ENCODE peak calls at places on chromosomes 11 and 22, in five cellular contexts. E is choroid plexus epithelial cell, B is H1, M is hepatocyte, I is cardiac fibroblast. D is an unnamed sample.
A peak's percentile ranks its signal among the peaks of the same experiment; 100 is the strongest.

GRCh38 chr11:110972640-110973039 is 260.4 kb upstream of the ARHGAP20 start:
- DNase-seq in E (peak; percentile 96), B (no peak), M (peak; percentile 51), I (peak; percentile 92), D (no peak)

GRCh38 chr11:113314065-113314388 is 356 bp upstream of the TTC12 start:
- DNase-seq in E (no peak), B (no peak), M (no peak), I (no peak), D (no peak)

GRCh38 chr11:134205729-134206128 is 18.0 kb downstream of the NCAPD3 start:
- DNase-seq in E (no peak), B (no peak), M (no peak), I (no peak), D (no peak)

GRCh38 chr22:46830001-46830715 is 67.7 kb downstream of the TBC1D22A start:
- DNase-seq in E (peak; percentile 86), B (peak; percentile 37), M (peak; percentile 27), I (peak; percentile 49), D (no peak)

GRCh38 chr22:24177456-24177855 is 3.8 kb upstream of the SUSD2 start:
- DNase-seq in E (no peak), B (no peak), M (no peak), I (no peak), D (no peak)

GRCh38 chr11:1516273-1517067 is 29.9 kb upstream of the MOB2 start:
- DNase-seq in E (peak; percentile 26), B (no peak), M (no peak), I (peak; percentile 20), D (no peak)

GRCh38 chr11:111327908-111328624 is 29.7 kb downstream of the POU2AF3 start:
- DNase-seq in E (no peak), B (no peak), M (no peak), I (no peak), D (no peak)

GRCh38 chr11:6737872-6738466 is 33.8 kb downstream of the OR2AG2 start:
- DNase-seq in E (peak; percentile 68), B (peak; percentile 47), M (peak; percentile 72), I (peak; percentile 58), D (no peak)

GRCh38 chr11:76284161-76284560 is 77.9 kb upstream of the WNT11 start:
- DNase-seq in E (no peak), B (no peak), M (no peak), I (no peak), D (no peak)

GRCh38 chr11:84720706-84721402 is 906.3 kb downstream of the DLG2 start:
- DNase-seq in E (peak; percentile 24), B (peak; percentile 77), M (peak; percentile 12), I (no peak), D (no peak)

GRCh38 chr11:3156282-3156660 is 8.8 kb downstream of the OSBPL5 start:
- DNase-seq in E (peak; percentile 27), B (no peak), M (peak; percentile 51), I (peak; percentile 46), D (no peak)

GRCh38 chr11:84249344-84250135 is 963.4 kb upstream of the CCDC90B start:
- DNase-seq in E (peak; percentile 48), B (no peak), M (no peak), I (peak; percentile 46), D (no peak)

GRCh38 chr22:47943729-47944700 is 1181.6 kb downstream of the TBC1D22A start:
- DNase-seq in E (no peak), B (no peak), M (no peak), I (no peak), D (peak; percentile 74)

GRCh38 chr11:114678125-114679036 is at the start of gene NXPE2:
- DNase-seq in E (no peak), B (no peak), M (peak; percentile 38), I (peak; percentile 17), D (no peak)

GRCh38 chr11:27405134-27405533 is 42.1 kb upstream of the CCDC34 start:
- DNase-seq in E (no peak), B (no peak), M (no peak), I (no peak), D (no peak)

GRCh38 chr11:119779195-119780071 is 50.4 kb upstream of the NECTIN1 start:
- DNase-seq in E (no peak), B (no peak), M (no peak), I (no peak), D (no peak)

GRCh38 chr22:23555118-23555517 is 25.0 kb downstream of the IGLL1 start:
- DNase-seq in E (no peak), B (no peak), M (no peak), I (no peak), D (no peak)

GRCh38 chr22:31586137-31586920 is 75.7 kb downstream of the PISD start:
- DNase-seq in E (peak; percentile 99), B (no peak), M (peak; percentile 62), I (peak; percentile 94), D (no peak)

GRCh38 chr11:82927264-82927880 is 25.8 kb downstream of the DDIAS start:
- DNase-seq in E (peak; percentile 80), B (no peak), M (peak; percentile 78), I (peak; percentile 75), D (no peak)

GRCh38 chr11:102120437-102120935 is 10.2 kb downstream of the YAP1 start:
- DNase-seq in E (no peak), B (no peak), M (no peak), I (no peak), D (no peak)

GRCh38 chr11:12280199-12280837 is 97.1 kb upstream of the PARVA start:
- DNase-seq in E (no peak), B (peak; percentile 24), M (no peak), I (no peak), D (peak; percentile 30)

GRCh38 chr11:88508558-88508807 is 170.9 kb upstream of the CTSC start:
- DNase-seq in E (no peak), B (peak; percentile 55), M (peak; percentile 8), I (no peak), D (no peak)

GRCh38 chr11:9741260-9741659 is 77.4 kb downstream of the SWAP70 start:
- DNase-seq in E (no peak), B (no peak), M (no peak), I (no peak), D (no peak)

GRCh38 chr11:35305670-35306382 is 113.5 kb downstream of the SLC1A2 start:
- DNase-seq in E (peak; percentile 68), B (peak; percentile 53), M (peak; percentile 67), I (peak; percentile 53), D (no peak)

DNA sequence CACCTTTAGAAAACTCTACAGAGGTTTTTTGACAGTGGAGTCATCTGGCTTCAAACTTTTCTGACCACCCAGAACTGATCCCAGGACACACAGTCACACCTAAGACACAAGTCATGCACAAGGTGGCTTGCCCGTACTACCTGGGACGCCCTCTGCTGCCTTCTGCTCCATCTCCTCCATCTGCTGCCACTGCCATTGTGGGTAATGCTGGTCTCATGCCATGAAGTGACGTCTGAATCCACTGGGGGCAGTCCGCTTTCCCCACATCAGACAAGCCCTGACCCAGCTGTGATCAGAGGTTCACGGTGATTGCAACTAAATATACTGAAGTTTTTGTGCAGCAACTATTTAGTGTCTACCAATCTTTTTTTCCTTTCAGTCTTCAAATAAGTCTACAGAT is 5.4 kb upstream of the NDUFS8 start:
- DNase-seq in E (no peak), B (no peak), M (no peak), I (no peak), D (no peak)
- TF ChIP-seq CTCF in E (no peak), B (peak; percentile 41), M (no peak), I (no peak), D (no peak)

GRCh38 chr11:129695543-129696308 is 119.9 kb upstream of the TMEM45B start:
- DNase-seq in E (peak; percentile 59), B (peak; percentile 91), M (peak; percentile 82), I (peak; percentile 37), D (peak; percentile 84)
- TF ChIP-seq CTCF in E (peak; percentile 81), B (peak; percentile 79), M (peak; percentile 69), I (peak; percentile 83), D (peak; percentile 63)

DNA sequence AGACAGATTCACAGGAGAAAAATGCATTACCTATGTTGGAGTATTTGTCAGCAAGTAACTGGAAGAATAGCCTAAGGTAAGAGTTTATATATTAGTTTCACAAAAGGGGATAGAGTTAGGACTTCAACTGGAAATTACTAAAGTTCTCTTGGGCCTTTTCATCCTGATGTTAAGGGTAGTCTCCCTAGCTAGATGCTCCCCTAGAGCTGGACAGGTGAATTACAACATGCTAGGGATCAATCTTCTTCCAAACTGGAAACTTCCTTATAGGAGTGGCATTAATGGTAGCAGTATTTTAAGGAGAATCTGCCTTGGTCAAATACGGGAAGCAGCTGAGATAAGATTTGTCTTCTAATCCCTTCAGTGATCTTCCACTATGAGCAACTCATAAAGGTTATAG is 632.8 kb upstream of the RAG2 start:
- DNase-seq in E (no peak), B (no peak), M (no peak), I (no peak), D (no peak)
- TF ChIP-seq CTCF in E (no peak), B (no peak), M (no peak), I (no peak), D (no peak)

GRCh38 chr11:106228996-106229395 is 151.5 kb downstream of the AASDHPPT start:
- DNase-seq in E (peak; percentile 19), B (no peak), M (peak; percentile 34), I (peak; percentile 74), D (no peak)

GRCh38 chr11:106222626-106223025 is 145.2 kb downstream of the AASDHPPT start:
- DNase-seq in E (no peak), B (no peak), M (no peak), I (no peak), D (no peak)

GRCh38 chr11:106224172-106224571 is 146.7 kb downstream of the AASDHPPT start:
- DNase-seq in E (no peak), B (no peak), M (no peak), I (no peak), D (no peak)
- TF ChIP-seq CTCF in E (peak; percentile 16), B (peak; percentile 12), M (no peak), I (peak; percentile 5), D (no peak)

GRCh38 chr11:18375941-18376340 is 18.4 kb upstream of the LDHA start:
- DNase-seq in E (no peak), B (no peak), M (no peak), I (no peak), D (no peak)

GRCh38 chr11:18374956-18375355 is 19.4 kb upstream of the LDHA start:
- DNase-seq in E (no peak), B (no peak), M (no peak), I (no peak), D (peak; percentile 10)

GRCh38 chr11:18384157-18384641 is 10.2 kb upstream of the LDHA start:
- DNase-seq in E (peak; percentile 92), B (no peak), M (peak; percentile 78), I (peak; percentile 94), D (peak; percentile 86)

GRCh38 chr11:18383388-18384156 is 10.8 kb upstream of the LDHA start:
- DNase-seq in E (peak; percentile 97), B (no peak), M (peak; percentile 92), I (peak; percentile 99), D (peak; percentile 95)

GRCh38 chr11:18379201-18379600 is 15.2 kb upstream of the LDHA start:
- DNase-seq in E (no peak), B (no peak), M (no peak), I (no peak), D (no peak)
- TF ChIP-seq CTCF in E (no peak), B (no peak), M (no peak), I (no peak), D (no peak)

DNA sequence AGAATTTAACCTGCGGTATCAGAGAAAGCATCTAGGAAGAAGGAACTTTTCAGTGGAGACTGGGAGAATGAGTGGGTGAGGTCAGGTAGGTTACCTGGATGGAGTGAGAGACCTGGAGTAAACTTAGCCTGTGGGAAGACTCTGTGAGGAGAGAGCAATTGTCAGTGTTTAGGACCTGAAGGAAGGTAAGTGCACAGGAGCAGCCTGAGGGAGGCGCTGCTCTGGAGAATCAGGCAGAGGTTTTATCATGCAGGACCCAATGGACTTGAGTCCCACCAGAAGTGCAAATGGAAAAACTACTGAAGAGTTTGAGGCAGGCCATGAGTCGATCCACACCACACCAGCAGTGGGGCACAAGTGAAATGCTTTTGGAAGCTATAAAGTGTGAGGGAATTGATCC is 10.6 kb upstream of the IFTAP start:
- DNase-seq in E (no peak), B (no peak), M (no peak), I (no peak), D (no peak)
- TF ChIP-seq CTCF in E (no peak), B (peak; percentile 21), M (no peak), I (no peak), D (no peak)

D was measured in osteocyte.